ENCODE peak calls at places on chromosomes 4 and X, in six cellular contexts. V, C, R, U, Q and D are unnamed samples.

GRCh38 chr4:16225139-16225538 is 1.1 kb downstream of the TAPT1 start:
- DNase-seq in V (no peak), C (no peak), R (peak), U (peak), Q (no peak), D (peak)

GRCh38 chr4:186790630-186791029 is 67.0 kb upstream of the FAT1 start:
- DNase-seq in V (no peak), C (no peak), R (peak), U (peak), Q (no peak), D (no peak)

GRCh38 chr4:131370846-131371245 is 1778.2 kb upstream of the PCDH10 start:
- DNase-seq in V (no peak), C (no peak), R (no peak), U (no peak), Q (no peak), D (no peak)

GRCh38 chr4:175971393-175972179 is 94.1 kb upstream of the WDR17 start:
- DNase-seq in V (no peak), C (no peak), R (no peak), U (peak), Q (peak), D (peak)

GRCh38 chr4:74375824-74376426 is 11.0 kb downstream of the EREG start:
- DNase-seq in V (no peak), C (no peak), R (no peak), U (no peak), Q (no peak), D (no peak)

GRCh38 chrX:33543757-33544156 is 332.4 kb upstream of the DMD start:
- DNase-seq in V (no peak), C (no peak), R (no peak), U (no peak), Q (no peak), D (no peak)

GRCh38 chr4:26345541-26345940 is 24.7 kb downstream of the RBPJ start:
- DNase-seq in V (no peak), C (no peak), R (no peak), U (no peak), Q (no peak), D (no peak)

GRCh38 chrX:125404667-125405160 is 85.0 kb downstream of the TEX13C start:
- DNase-seq in V (no peak), C (no peak), R (no peak), U (no peak), Q (no peak), D (no peak)

GRCh38 chrX:40719218-40719617 is 16.1 kb downstream of the MED14 start:
- DNase-seq in V (no peak), C (no peak), R (peak), U (peak), Q (no peak), D (peak)

GRCh38 chrX:71958281-71958675 is 47.6 kb downstream of the NHSL2 start:
- DNase-seq in V (no peak), C (no peak), R (no peak), U (no peak), Q (peak), D (no peak)

GRCh38 chr4:110854021-110854678 is 231.3 kb upstream of the PITX2 start:
- DNase-seq in V (no peak), C (no peak), R (peak), U (peak), Q (no peak), D (peak)

GRCh38 chrX:130874751-130875150 is 28.3 kb downstream of the ENOX2 start:
- DNase-seq in V (no peak), C (no peak), R (peak), U (peak), Q (no peak), D (no peak)

GRCh38 chrX:101079223-101079622 is 544 bp downstream of the TMEM35A start:
- DNase-seq in V (no peak), C (no peak), R (peak), U (peak), Q (peak), D (no peak)

GRCh38 chr4:56863441-56864129 is 42.1 kb upstream of the SPINK2 start:
- DNase-seq in V (no peak), C (no peak), R (peak), U (peak), Q (no peak), D (no peak)

GRCh38 chr4:122012735-122013134 is 60.9 kb upstream of the TRPC3 start:
- DNase-seq in V (no peak), C (no peak), R (peak), U (peak), Q (no peak), D (peak)

GRCh38 chr4:168666531-168666930 is 169.7 kb downstream of the PALLD start:
- DNase-seq in V (no peak), C (no peak), R (peak), U (peak), Q (no peak), D (peak)

GRCh38 chr4:184598753-184599491 is 50.3 kb downstream of the CASP3 start:
- DNase-seq in V (no peak), C (no peak), R (no peak), U (no peak), Q (no peak), D (peak)

GRCh38 chr4:39655866-39656265 is 17.2 kb upstream of the SMIM14 start:
- DNase-seq in V (no peak), C (no peak), R (peak), U (no peak), Q (no peak), D (no peak)

GRCh38 chr4:113077611-113078010 is 28.2 kb downstream of the ANK2 start:
- DNase-seq in V (no peak), C (no peak), R (no peak), U (no peak), Q (no peak), D (no peak)

GRCh38 chr4:122914938-122915337 is 7.5 kb downstream of the NUDT6 start:
- DNase-seq in V (no peak), C (no peak), R (peak), U (peak), Q (no peak), D (peak)

DNA sequence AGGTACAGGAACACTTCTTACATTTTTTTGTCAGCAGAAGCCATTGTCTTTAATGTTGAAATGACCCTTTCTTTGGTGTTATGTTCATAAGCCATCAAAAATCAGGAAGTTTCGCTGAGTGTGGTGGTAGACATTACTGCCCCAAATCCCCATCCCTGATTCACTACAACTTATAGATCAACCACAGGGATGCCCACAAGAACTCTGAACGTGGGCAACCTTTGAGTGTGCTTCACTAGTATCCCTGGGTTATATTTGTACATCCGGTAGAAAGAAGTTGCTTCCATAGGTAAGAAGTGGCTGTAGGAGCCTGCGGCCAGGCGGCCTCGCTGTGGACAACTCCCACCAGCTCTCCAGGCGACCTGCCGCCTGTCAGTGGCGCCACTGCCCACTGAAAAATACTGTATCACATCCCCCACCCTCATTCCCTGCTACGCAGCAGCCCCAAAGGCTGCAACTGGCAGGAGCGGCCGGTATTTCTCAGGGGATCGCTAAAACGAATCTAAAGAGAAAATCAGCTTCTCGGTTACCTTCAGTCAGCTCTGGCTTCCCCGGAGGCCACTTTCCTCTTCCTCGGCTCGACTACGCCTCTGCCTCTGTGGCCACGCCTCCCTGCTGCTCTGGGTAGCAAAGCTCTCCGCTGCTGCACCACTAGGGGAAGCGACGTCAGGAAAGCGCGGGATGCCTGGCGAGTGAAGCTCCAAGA is 13.9 kb upstream of the ETDC start:
- DNase-seq in V (no peak), C (peak), R (peak), U (peak), Q (peak), D (peak)
- H3K4me3 ChIP-seq in V (peak), C (peak), R (peak), U (peak), Q (peak), D (peak)

DNA sequence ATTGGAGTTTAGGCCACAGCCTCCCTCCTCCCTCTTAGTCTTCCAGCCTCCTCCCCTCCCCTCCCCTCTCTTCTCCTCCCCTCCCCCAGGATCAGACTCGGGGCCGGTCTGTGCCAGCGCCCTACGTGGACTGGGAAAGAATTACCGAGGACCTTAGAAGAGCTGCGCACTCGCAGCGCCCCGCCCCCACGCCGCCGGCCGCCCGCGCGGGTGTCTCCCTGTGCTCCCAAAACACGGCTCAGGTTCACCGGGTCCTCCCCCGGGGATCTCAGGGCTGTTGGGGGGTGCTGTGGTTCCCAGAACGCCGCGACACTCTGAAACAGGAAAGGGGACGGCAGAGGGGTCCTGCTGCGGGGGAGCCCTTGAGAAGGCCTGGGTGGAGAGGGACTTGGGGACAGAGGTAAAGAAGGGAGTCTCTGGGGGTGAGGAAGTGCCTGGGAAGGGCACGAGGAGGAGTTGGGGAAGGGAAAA is 122.2 kb upstream of the TBL1X start:
- DNase-seq in V (peak), C (peak), R (peak), U (peak), Q (peak), D (peak)
- H3K4me3 ChIP-seq in V (peak), C (no peak), R (no peak), U (peak), Q (peak), D (peak)

DNA sequence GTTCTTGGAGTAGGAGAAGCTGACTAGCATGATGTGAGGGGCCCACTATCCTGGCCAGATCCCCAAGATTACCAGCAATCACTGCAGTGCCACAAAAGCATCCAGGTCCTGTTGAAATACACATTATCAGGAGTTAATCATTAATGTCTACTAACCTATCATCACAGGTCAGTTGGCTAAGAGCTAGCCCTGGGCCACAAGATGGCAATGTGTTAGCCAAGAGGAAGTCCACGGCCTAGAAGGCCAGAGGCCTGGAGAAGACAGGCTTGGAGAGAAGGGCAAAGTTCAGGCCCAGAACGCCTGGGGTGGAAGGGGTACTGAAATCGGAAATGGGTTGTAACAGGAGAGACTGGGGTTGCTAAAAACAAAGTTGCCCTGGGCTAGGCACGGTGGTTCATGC is 19.9 kb upstream of the KIAA1210 start:
- DNase-seq in V (no peak), C (no peak), R (no peak), U (no peak), Q (no peak), D (no peak)
- H3K4me3 ChIP-seq in V (no peak), C (no peak), R (no peak), U (no peak), Q (no peak), D (no peak)

GRCh38 chrX:112083624-112084326 is 1.2 kb upstream of the TRPC5 start:
- DNase-seq in V (no peak), C (no peak), R (no peak), U (no peak), Q (peak), D (no peak)
- H3K4me3 ChIP-seq in V (no peak), C (no peak), R (no peak), U (no peak), Q (peak), D (no peak)

GRCh38 chrX:56764153-56764974 is 35.3 kb downstream of the NBDY start:
- DNase-seq in V (peak), C (peak), R (peak), U (peak), Q (peak), D (peak)
- H3K4me3 ChIP-seq in V (peak), C (peak), R (peak), U (no peak), Q (no peak), D (no peak)

GRCh38 chr4:101277661-101278060 is 69.7 kb downstream of the PPP3CA start:
- DNase-seq in V (no peak), C (no peak), R (peak), U (peak), Q (no peak), D (peak)
- H3K4me3 ChIP-seq in V (no peak), C (no peak), R (no peak), U (no peak), Q (no peak), D (no peak)

DNA sequence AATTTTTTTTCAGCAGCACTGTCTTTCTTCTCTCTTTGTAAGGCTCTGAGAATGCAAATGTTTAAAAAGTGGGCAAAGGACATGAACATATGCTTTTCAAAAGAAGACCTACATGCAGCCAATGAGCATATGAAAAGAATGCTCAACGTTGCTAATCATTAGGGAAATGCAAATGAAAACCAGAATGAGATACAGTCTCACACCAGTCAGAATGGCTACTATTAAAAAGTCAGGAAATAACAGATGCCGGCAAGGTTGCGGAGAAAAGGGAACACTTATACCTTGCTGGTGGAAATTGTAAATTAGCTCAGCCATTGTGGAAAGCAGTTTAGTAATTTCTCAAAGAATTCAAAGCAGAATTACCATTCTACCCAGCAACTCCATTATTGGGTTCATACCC is 51.6 kb downstream of the BMP15 start:
- DNase-seq in V (no peak), C (no peak), R (no peak), U (no peak), Q (no peak), D (no peak)
- H3K4me3 ChIP-seq in V (no peak), C (no peak), R (no peak), U (no peak), Q (no peak), D (no peak)

DNA sequence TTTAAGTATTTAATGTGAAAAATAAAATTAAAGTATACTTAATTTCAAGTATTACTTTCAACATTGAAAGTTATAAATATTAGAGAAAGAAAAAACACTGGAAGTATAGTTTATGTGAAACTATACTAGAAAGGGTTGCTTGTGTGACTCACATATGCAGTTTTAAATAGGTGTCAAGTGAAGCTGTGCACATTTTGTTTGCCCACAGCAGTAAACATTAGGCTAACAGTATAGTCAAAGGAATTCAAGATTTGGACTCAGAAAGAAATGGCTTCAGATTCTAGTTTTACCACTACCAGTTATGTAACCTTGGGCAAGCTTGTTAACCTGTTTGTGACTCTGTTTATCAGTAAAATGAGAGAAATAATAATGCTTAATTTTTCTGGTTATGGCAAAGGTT is 148.2 kb downstream of the FAM47B start:
- DNase-seq in V (no peak), C (no peak), R (peak), U (no peak), Q (no peak), D (no peak)
- H3K4me3 ChIP-seq in V (no peak), C (no peak), R (no peak), U (no peak), Q (no peak), D (no peak)

DNA sequence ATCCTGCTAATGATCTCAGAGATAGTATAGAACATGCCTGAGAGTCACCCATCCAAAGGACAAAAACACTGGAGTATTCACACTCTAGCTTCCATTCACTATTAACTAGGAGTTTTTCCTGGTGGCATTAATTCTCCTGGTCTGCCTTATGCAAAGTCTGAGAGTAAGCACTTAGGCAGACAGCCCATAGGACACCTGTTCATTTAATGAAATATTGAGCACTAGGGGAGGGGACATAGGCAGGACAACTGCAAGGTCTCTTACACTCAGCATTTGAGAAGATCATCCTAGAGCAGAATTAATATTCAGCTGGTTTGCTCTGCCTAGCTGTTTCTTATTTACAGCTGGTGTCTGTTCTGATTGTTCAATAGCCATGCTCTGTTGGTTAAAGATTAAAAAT is 508.5 kb downstream of the CENPC start:
- DNase-seq in V (no peak), C (no peak), R (no peak), U (no peak), Q (no peak), D (no peak)
- H3K4me3 ChIP-seq in V (no peak), C (no peak), R (no peak), U (no peak), Q (no peak), D (no peak)

DNA sequence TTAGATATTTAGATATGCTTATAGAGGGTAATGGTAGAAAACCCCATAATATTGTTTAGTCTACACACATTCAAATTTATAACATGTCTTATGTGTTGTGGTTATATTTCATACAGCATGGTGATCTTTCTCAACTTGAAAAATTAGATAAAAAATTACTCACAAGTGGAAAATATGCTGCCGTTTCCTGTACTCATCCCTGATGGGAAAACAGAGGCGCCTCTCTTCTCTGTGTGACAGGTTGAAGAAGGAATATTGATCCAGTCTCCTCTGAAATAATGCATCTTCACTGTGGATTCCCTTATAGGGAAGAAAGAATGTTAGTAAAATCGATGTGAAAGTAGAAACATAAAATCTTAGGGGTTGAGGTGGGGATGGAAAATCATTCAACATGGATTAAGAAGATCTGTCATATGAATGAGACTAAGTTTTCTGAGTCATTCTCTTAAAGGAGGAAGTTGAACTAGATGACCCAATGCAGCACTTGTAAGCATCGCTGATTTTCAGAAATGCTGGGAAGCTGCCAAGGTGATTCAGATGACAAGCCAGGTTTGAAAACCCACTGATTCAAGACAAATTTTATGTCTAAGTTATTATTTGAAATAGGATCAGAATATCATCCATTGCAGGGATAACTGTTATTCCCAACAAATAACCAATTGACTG is 70.7 kb downstream of the ANKRD50 start:
- DNase-seq in V (no peak), C (no peak), R (peak), U (peak), Q (no peak), D (peak)
- H3K4me3 ChIP-seq in V (no peak), C (no peak), R (no peak), U (no peak), Q (no peak), D (no peak)